ENCODE peak calls at places on chromosomes 6 and 20, in five cellular contexts. One of them, this sample, is unnamed.

GRCh38 chr6:156013155-156013554 is 557.5 kb upstream of the NOX3 start:
- DNase-seq in HepG2: no peak
- DNase-seq in K562: no peak
- DNase-seq in GM12878: no peak
- DNase-seq in SK-N-SH: no peak
- DNase-seq in this sample: no peak

GRCh38 chr20:35820715-35821114 is 48.9 kb downstream of the PHF20 start:
- DNase-seq in SK-N-SH: no peak
- DNase-seq in K562: no peak
- DNase-seq in GM12878: no peak
- DNase-seq in HepG2: no peak
- DNase-seq in this sample: no peak

GRCh38 chr6:170363255-170363654 is 56.7 kb downstream of the FAM120B start:
- DNase-seq in GM12878: no peak
- DNase-seq in K562: no peak
- DNase-seq in HepG2: no peak
- DNase-seq in SK-N-SH: no peak
- DNase-seq in this sample: no peak

GRCh38 chr20:37922016-37922415 is 19.1 kb downstream of the VSTM2L start:
- DNase-seq in HepG2: no peak
- DNase-seq in GM12878: peak
- DNase-seq in SK-N-SH: no peak
- DNase-seq in K562: no peak
- DNase-seq in this sample: no peak

GRCh38 chr6:117169781-117170281 is 95.5 kb upstream of the VGLL2 start:
- DNase-seq in HepG2: no peak
- DNase-seq in SK-N-SH: no peak
- DNase-seq in GM12878: no peak
- DNase-seq in K562: no peak
- DNase-seq in this sample: no peak

GRCh38 chr6:73388800-73389512 is 5.7 kb upstream of the DDX43 start:
- DNase-seq in HepG2: peak
- DNase-seq in K562: peak
- DNase-seq in GM12878: no peak
- DNase-seq in SK-N-SH: peak
- DNase-seq in this sample: peak

GRCh38 chr6:161242779-161243693 is 30.8 kb downstream of the AGPAT4 start:
- DNase-seq in K562: no peak
- DNase-seq in GM12878: no peak
- DNase-seq in SK-N-SH: no peak
- DNase-seq in HepG2: no peak
- DNase-seq in this sample: no peak

GRCh38 chr20:1500496-1500895 is 9.3 kb upstream of the SIRPB2 start:
- DNase-seq in K562: no peak
- DNase-seq in GM12878: no peak
- DNase-seq in SK-N-SH: no peak
- DNase-seq in HepG2: no peak
- DNase-seq in this sample: no peak

DNA sequence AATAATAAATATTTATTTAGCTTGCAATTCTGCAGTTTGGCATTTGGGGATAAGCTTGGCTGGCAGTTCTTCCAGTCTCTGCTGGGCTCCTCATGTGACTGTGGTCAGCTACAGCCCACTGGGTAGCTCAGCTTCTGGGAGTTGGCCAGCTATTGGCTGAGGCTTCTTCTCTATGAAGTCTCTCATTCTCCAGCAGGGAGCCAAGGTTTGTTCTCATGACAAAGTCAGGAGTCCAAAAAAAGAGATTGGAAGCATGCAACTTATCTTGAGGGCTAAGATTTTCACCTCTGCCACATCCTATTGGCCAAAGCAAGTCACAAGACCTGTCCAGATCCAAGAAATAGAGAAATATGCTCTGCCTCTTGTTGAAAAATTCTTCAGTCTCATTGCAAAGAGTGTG is 94.6 kb downstream of the SNAP25 start:
- DNase-seq in SK-N-SH: no peak
- DNase-seq in K562: no peak
- DNase-seq in HepG2: no peak
- DNase-seq in GM12878: no peak
- DNase-seq in this sample: no peak
- TF ChIP-seq FOXM1 in SK-N-SH: no peak
- TF ChIP-seq FOXM1 in K562: no peak
- TF ChIP-seq FOXM1 in HepG2: no peak
- TF ChIP-seq FOXM1 in GM12878: no peak
- TF ChIP-seq FOXM1 in this sample: no peak

DNA sequence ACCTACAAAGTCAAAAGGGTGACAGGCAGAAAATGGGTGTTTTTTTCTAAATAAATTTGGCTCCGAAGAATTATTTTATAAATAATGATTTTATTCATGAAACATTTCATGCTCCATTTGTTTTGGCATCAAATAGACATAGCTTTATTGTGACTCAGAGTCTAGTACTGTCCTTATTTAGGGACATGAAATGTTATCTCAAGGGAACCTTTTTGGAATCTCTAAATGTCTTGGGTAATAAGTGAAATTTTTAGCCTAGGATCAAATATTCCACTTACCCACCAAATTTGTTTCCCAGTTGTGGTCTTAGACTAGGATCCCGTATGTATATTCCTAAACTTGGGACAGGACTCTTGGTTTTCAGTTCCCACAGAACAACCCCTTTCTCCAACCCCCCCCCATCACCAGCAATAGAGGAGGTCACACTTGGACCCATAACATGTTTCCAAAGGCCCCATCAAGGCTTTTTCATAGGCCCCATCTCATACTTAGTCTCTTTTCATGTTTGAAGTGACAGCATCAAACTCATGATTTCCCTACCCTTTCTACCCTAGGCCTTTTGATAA is 81.8 kb downstream of the JAG1 start:
- DNase-seq in SK-N-SH: no peak
- DNase-seq in K562: no peak
- DNase-seq in HepG2: no peak
- DNase-seq in GM12878: no peak
- DNase-seq in this sample: no peak
- TF ChIP-seq FOXM1 in SK-N-SH: no peak
- TF ChIP-seq FOXM1 in K562: no peak
- TF ChIP-seq FOXM1 in HepG2: no peak
- TF ChIP-seq FOXM1 in GM12878: no peak
- TF ChIP-seq FOXM1 in this sample: no peak

GRCh38 chr20:15593061-15593460 is 980.2 kb downstream of the KIF16B start:
- DNase-seq in SK-N-SH: no peak
- DNase-seq in HepG2: no peak
- DNase-seq in K562: no peak
- DNase-seq in GM12878: no peak
- DNase-seq in this sample: no peak
- TF ChIP-seq FOXM1 in SK-N-SH: no peak
- TF ChIP-seq FOXM1 in HepG2: no peak
- TF ChIP-seq FOXM1 in K562: no peak
- TF ChIP-seq FOXM1 in GM12878: no peak
- TF ChIP-seq FOXM1 in this sample: no peak

GRCh38 chr6:3163248-3163594 is 5.9 kb upstream of the TUBB2A start:
- DNase-seq in SK-N-SH: no peak
- DNase-seq in K562: no peak
- DNase-seq in HepG2: no peak
- DNase-seq in GM12878: no peak
- DNase-seq in this sample: no peak

GRCh38 chr6:3162565-3163247 is 5.4 kb upstream of the TUBB2A start:
- DNase-seq in HepG2: peak
- DNase-seq in GM12878: no peak
- DNase-seq in SK-N-SH: peak
- DNase-seq in K562: peak
- DNase-seq in this sample: peak

GRCh38 chr6:3162067-3162497 is 4.7 kb upstream of the TUBB2A start:
- DNase-seq in GM12878: no peak
- DNase-seq in HepG2: no peak
- DNase-seq in K562: peak
- DNase-seq in SK-N-SH: no peak
- DNase-seq in this sample: no peak

GRCh38 chr6:3164388-3164787 is 7.0 kb upstream of the TUBB2A start:
- DNase-seq in SK-N-SH: no peak
- DNase-seq in GM12878: no peak
- DNase-seq in K562: no peak
- DNase-seq in HepG2: no peak
- DNase-seq in this sample: no peak

GRCh38 chr6:3165631-3166534 is 8.5 kb upstream of the TUBB2A start:
- DNase-seq in HepG2: peak
- DNase-seq in SK-N-SH: no peak
- DNase-seq in GM12878: no peak
- DNase-seq in K562: peak
- DNase-seq in this sample: no peak
- TF ChIP-seq FOXM1 in HepG2: no peak
- TF ChIP-seq FOXM1 in SK-N-SH: no peak
- TF ChIP-seq FOXM1 in GM12878: no peak
- TF ChIP-seq FOXM1 in K562: no peak
- TF ChIP-seq FOXM1 in this sample: no peak

DNA sequence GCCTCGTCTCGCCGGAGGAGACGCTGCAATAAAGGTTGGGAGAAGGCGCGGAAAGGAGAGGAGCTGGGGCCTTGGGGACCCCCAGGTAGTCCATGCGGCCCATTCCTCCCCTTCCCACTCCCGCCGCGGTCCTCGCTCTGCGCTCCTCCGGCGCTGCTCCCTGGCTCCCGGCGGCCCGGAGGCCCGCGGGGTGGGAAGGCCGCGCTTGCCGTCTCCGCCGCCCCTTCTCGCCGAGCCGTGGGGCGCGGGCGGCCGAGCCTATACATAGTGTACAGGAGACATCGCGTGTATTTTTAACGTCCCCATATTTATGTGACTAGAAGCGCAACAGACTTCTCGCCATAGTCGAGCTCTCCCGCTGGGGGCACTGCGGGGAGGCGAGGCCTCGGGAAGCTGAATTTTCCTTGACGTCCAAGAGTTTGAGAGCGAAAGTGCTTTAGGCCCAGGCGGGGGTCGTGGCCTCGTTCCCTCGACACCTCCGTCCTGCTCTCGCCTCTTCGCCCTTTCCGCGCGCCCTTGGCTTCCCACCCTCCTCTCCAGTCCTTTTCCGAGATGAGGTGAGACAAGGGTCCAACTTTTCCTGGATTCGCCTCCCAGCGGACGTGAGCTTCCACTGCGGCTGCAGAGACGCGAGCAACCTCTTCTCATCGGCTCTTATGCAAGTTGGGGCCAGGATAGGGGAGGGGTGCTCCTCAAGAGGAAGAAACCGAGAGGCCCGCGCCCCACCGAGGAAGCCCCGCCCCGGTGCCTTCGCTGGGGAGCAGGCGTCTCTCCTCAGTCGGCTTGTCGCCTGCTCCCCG is 29.0 kb downstream of the SLC12A5 start:
- DNase-seq in GM12878: no peak
- DNase-seq in HepG2: no peak
- DNase-seq in K562: no peak
- DNase-seq in SK-N-SH: no peak
- DNase-seq in this sample: no peak
- TF ChIP-seq FOXM1 in GM12878: no peak
- TF ChIP-seq FOXM1 in HepG2: no peak
- TF ChIP-seq FOXM1 in K562: no peak
- TF ChIP-seq FOXM1 in SK-N-SH: no peak
- TF ChIP-seq FOXM1 in this sample: no peak

GRCh38 chr20:326645-327031 is 1.3 kb downstream of the SOX12 start:
- DNase-seq in K562: no peak
- DNase-seq in HepG2: no peak
- DNase-seq in SK-N-SH: no peak
- DNase-seq in GM12878: no peak
- DNase-seq in this sample: no peak
- TF ChIP-seq FOXM1 in K562: no peak
- TF ChIP-seq FOXM1 in HepG2: no peak
- TF ChIP-seq FOXM1 in SK-N-SH: no peak
- TF ChIP-seq FOXM1 in GM12878: no peak
- TF ChIP-seq FOXM1 in this sample: no peak

GRCh38 chr6:56573624-56574023 is 69.1 kb downstream of the DST start:
- DNase-seq in GM12878: no peak
- DNase-seq in SK-N-SH: no peak
- DNase-seq in K562: no peak
- DNase-seq in HepG2: peak
- DNase-seq in this sample: no peak

GRCh38 chr6:56573142-56573541 is 69.5 kb downstream of the DST start:
- DNase-seq in SK-N-SH: peak
- DNase-seq in HepG2: no peak
- DNase-seq in GM12878: no peak
- DNase-seq in K562: no peak
- DNase-seq in this sample: no peak

GRCh38 chr6:56574292-56574691 is 68.4 kb downstream of the DST start:
- DNase-seq in K562: no peak
- DNase-seq in GM12878: no peak
- DNase-seq in HepG2: no peak
- DNase-seq in SK-N-SH: no peak
- DNase-seq in this sample: no peak

GRCh38 chr6:56579155-56579851 is 63.4 kb downstream of the DST start:
- DNase-seq in K562: no peak
- DNase-seq in GM12878: no peak
- DNase-seq in SK-N-SH: no peak
- DNase-seq in HepG2: no peak
- DNase-seq in this sample: no peak

GRCh38 chr6:56575736-56576135 is 67.0 kb downstream of the DST start:
- DNase-seq in SK-N-SH: no peak
- DNase-seq in K562: no peak
- DNase-seq in GM12878: no peak
- DNase-seq in HepG2: no peak
- DNase-seq in this sample: no peak
- TF ChIP-seq FOXM1 in SK-N-SH: no peak
- TF ChIP-seq FOXM1 in K562: no peak
- TF ChIP-seq FOXM1 in GM12878: no peak
- TF ChIP-seq FOXM1 in HepG2: no peak
- TF ChIP-seq FOXM1 in this sample: no peak

DNA sequence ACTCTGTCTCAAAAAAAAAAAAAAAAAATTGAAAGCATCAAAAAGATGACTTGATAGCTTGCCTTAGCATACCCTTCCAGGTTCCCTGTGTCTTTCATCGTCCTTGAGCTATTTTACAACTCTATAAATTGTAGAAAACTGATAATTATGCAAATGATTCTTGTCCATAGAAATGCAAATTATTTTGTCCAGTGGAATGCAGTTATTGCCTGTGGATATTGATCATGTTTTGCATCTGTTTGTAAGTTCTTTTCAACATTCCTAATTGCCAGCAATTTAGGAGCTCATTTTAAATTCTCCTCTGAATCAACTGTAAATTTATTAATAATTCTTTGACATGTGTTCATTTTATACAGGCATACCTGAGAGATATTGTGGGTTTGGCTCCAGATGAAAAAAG is 7.1 kb upstream of the ATP9A start:
- DNase-seq in K562: no peak
- DNase-seq in GM12878: no peak
- DNase-seq in SK-N-SH: no peak
- DNase-seq in HepG2: no peak
- DNase-seq in this sample: no peak
- TF ChIP-seq FOXM1 in K562: no peak
- TF ChIP-seq FOXM1 in GM12878: no peak
- TF ChIP-seq FOXM1 in SK-N-SH: no peak
- TF ChIP-seq FOXM1 in HepG2: no peak
- TF ChIP-seq FOXM1 in this sample: no peak